ENCODE peak calls at places on chromosomes 5 and 9, in five cellular contexts. X is upper lobe of right lung; R is body of pancreas; S is CD4-positive, alpha-beta memory T cell; H is stomach. T is an unnamed sample.

GRCh38 chr9:27539479-27540441 is 10.1 kb upstream of the MOB3B start:
- DNase-seq in X (no peak), R (no peak), S (no peak), H (no peak), T (no peak)

GRCh38 chr5:76689321-76690026 is 26.5 kb upstream of the F2R start:
- DNase-seq in X (no peak), R (no peak), S (no peak), H (no peak), T (no peak)

GRCh38 chr9:109787735-109788134 is 7.7 kb downstream of the PALM2AKAP2 start:
- DNase-seq in X (no peak), R (no peak), S (no peak), H (no peak), T (no peak)

GRCh38 chr9:22158983-22159382 is 149.9 kb upstream of the CDKN2B start:
- DNase-seq in X (peak; percentile 86), R (peak; percentile 23), S (no peak), H (peak; percentile 27), T (no peak)

GRCh38 chr9:89872913-89873707 is 268.3 kb downstream of the GADD45G start:
- DNase-seq in X (peak; percentile 50), R (no peak), S (no peak), H (peak; percentile 17), T (peak; percentile 12)

GRCh38 chr5:567664-568060 is 43.4 kb upstream of the SLC9A3 start:
- DNase-seq in X (no peak), R (no peak), S (no peak), H (no peak), T (no peak)

GRCh38 chr5:124399426-124399961 is 346.9 kb downstream of the ZNF608 start:
- DNase-seq in X (no peak), R (no peak), S (no peak), H (no peak), T (no peak)

GRCh38 chr9:135898634-135899407 is 8.5 kb downstream of the CAMSAP1 start:
- DNase-seq in X (peak; percentile 1), R (no peak), S (no peak), H (no peak), T (no peak)

GRCh38 chr9:16653491-16654407 is 216.7 kb downstream of the BNC2 start:
- DNase-seq in X (no peak), R (no peak), S (no peak), H (no peak), T (no peak)

GRCh38 chr9:36503172-36504153 is 69.2 kb upstream of the MELK start:
- DNase-seq in X (no peak), R (no peak), S (no peak), H (no peak), T (no peak)

GRCh38 chr9:79969866-79970265 is 398.1 kb downstream of the TLE4 start:
- DNase-seq in X (no peak), R (no peak), S (no peak), H (no peak), T (no peak)

GRCh38 chr9:34332370-34332964 is 3.1 kb downstream of the NUDT2 start:
- DNase-seq in X (no peak), R (no peak), S (peak; percentile 19), H (no peak), T (peak; percentile 41)

GRCh38 chr9:2610985-2611384 is 10.6 kb upstream of the VLDLR start:
- DNase-seq in X (no peak), R (no peak), S (no peak), H (no peak), T (no peak)

GRCh38 chr5:64930672-64931318 is 162.1 kb downstream of the CWC27 start:
- DNase-seq in X (no peak), R (no peak), S (no peak), H (no peak), T (no peak)

GRCh38 chr5:149418910-149419531 is 39.9 kb upstream of the IL17B start:
- DNase-seq in X (no peak), R (no peak), S (no peak), H (no peak), T (no peak)
- H3K4me1 ChIP-seq in X (peaks cover 83% of the 10 kb centered on the region), R (no peaks in the 10 kb centered on the region), S (no peaks in the 10 kb centered on the region), H (peaks cover 30% of the 10 kb centered on the region), T (no peaks in the 10 kb centered on the region)

DNA sequence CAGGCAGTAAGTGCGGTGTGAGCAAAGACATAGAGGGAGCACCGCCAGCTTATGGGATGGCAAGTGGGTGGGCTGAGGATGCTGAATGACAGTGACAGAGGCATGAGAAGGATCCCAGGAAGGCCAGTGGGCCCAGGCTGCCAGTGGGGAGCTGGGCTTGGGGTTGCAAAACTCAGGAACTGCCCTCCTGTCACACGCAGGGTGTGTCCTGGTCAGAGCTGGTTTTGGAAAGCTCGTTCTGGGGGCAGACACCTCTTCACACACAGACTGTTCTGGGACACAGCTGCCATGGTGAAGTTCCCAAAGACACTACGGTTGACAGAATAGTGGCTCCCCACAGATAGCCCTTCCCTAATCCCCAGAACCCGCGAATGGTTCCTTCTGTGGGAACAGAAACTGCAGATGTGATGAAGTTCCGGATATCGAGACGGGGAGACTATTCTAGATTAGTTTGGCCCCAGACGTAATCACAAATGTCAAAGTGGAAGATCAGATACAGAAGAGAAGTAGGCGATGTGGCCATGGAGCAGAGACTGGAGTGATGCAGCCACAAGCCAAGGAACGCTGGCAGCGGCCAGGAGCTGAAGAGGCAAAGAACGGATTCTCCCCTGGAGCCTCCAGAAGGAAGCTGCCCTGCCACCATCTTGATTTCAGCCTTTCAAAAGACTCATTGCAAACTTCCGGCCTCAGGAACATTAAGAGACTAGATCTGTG is 159.0 kb downstream of the COL23A1 start:
- DNase-seq in X (no peak), R (no peak), S (no peak), H (no peak), T (no peak)
- H3K9me3 ChIP-seq in X (no peaks in the 10 kb centered on the region), R (no peaks in the 10 kb centered on the region), S (no peaks in the 10 kb centered on the region), H (no peaks in the 10 kb centered on the region), T (no peaks in the 10 kb centered on the region)

GRCh38 chr9:113574381-113575262 is 111.1 kb downstream of the RGS3 start:
- DNase-seq in X (peak; percentile 30), R (peak; percentile 5), S (no peak), H (no peak), T (no peak)

GRCh38 chr9:113570749-113571711 is 107.5 kb downstream of the RGS3 start:
- DNase-seq in X (peak; percentile 20), R (peak; percentile 1), S (no peak), H (no peak), T (no peak)

GRCh38 chr9:113572076-113572861 is 108.7 kb downstream of the RGS3 start:
- DNase-seq in X (peak; percentile 51), R (peak; percentile 4), S (no peak), H (no peak), T (no peak)

GRCh38 chr9:113573303-113573958 is 109.9 kb downstream of the RGS3 start:
- DNase-seq in X (peak; percentile 59), R (peak; percentile 3), S (no peak), H (no peak), T (no peak)

GRCh38 chr9:113573959-113574352 is 110.4 kb downstream of the RGS3 start:
- DNase-seq in X (no peak), R (no peak), S (no peak), H (no peak), T (no peak)
- H3K27ac ChIP-seq in X (no peak overlapping the region), R (peak overlapping the region; percentile 44), S (no peak overlapping the region), H (peak overlapping the region; percentile 57), T (no peak overlapping the region)

GRCh38 chr5:142845402-142845901 is 75.3 kb downstream of the ARHGAP26 start:
- DNase-seq in X (no peak), R (peak; percentile 30), S (no peak), H (no peak), T (peak; percentile 8)

GRCh38 chr5:142844881-142845280 is 74.7 kb downstream of the ARHGAP26 start:
- DNase-seq in X (no peak), R (no peak), S (no peak), H (no peak), T (no peak)

GRCh38 chr5:142847898-142848790 is 78.0 kb downstream of the ARHGAP26 start:
- DNase-seq in X (no peak), R (no peak), S (no peak), H (no peak), T (no peak)

GRCh38 chr5:142845954-142846398 is 75.8 kb downstream of the ARHGAP26 start:
- DNase-seq in X (no peak), R (peak; percentile 30), S (no peak), H (peak; percentile 38), T (no peak)

DNA sequence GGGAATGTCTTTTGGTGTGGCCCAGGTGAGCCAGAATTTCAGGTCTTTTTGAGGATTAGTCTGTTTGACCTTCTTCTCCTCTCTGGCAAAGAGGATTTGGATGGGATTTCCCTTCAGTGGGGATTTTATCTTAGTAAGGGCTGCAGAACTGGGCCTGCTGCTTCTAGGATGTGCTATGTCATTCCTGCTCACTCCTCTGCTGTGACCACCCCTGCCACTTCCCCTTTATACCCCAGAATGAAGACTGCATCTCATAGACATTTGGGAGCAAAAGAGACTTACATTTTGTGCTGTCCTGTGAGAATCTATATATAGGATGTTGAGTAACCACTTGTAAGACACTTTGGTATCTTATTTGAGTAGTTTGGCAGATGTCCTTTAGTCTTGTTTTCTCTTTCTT is 76.2 kb downstream of the ARHGAP26 start:
- DNase-seq in X (no peak), R (no peak), S (no peak), H (no peak), T (no peak)
- H3K4me1 ChIP-seq in X (peaks cover 22% of the 10 kb centered on the region), R (peaks cover 15% of the 10 kb centered on the region), S (peaks cover 15% of the 10 kb centered on the region), H (peaks cover 34% of the 10 kb centered on the region), T (peaks cover 43% of the 10 kb centered on the region)

T was measured in naive thymus-derived CD4-positive, alpha-beta T cell.